ENCODE peak calls at places on chromosomes 6 and 20, in six cellular contexts. V is chondrocyte, P is epithelial cell of esophagus, O is suprapubic skin, E is cardiac fibroblast, H is tibial nerve. X is an unnamed sample.

GRCh38 chr20:17614812-17615644 is 45.2 kb downstream of the DSTN start:
- DNase-seq in V (no peak), P (no peak), O (no peak), E (no peak), H (no peak), X (no peak)

GRCh38 chr20:53692465-53693067 is 98.9 kb upstream of the ZNF217 start:
- DNase-seq in V (no peak), P (peak; percentile 63), O (no peak), E (peak; percentile 88), H (peak; percentile 26), X (no peak)

GRCh38 chr6:107116328-107116892 is 1.1 kb upstream of the BEND3 start:
- DNase-seq in V (no peak), P (peak; percentile 62), O (peak; percentile 78), E (no peak), H (no peak), X (no peak)

GRCh38 chr20:61699184-61700066 is 366.3 kb downstream of the TAF4 start:
- DNase-seq in V (peak; percentile 75), P (no peak), O (no peak), E (no peak), H (peak; percentile 7), X (no peak)

GRCh38 chr6:33670086-33670660 is 41.3 kb downstream of the UQCC2 start:
- DNase-seq in V (no peak), P (no peak), O (no peak), E (no peak), H (no peak), X (no peak)

GRCh38 chr20:42907730-42908129 is 282.0 kb downstream of the PTPRT start:
- DNase-seq in V (no peak), P (no peak), O (no peak), E (no peak), H (no peak), X (no peak)

GRCh38 chr6:119368917-119369316 is 19.4 kb upstream of the MAN1A1 start:
- DNase-seq in V (no peak), P (peak; percentile 20), O (no peak), E (no peak), H (no peak), X (no peak)

GRCh38 chr20:33933469-33933909 is 60.2 kb upstream of the RALY start:
- DNase-seq in V (no peak), P (peak; percentile 78), O (peak; percentile 84), E (peak; percentile 80), H (peak; percentile 39), X (peak; percentile 79)

GRCh38 chr20:44109951-44110361 is 77.0 kb downstream of the JPH2 start:
- DNase-seq in V (no peak), P (no peak), O (no peak), E (peak; percentile 54), H (no peak), X (no peak)

GRCh38 chr6:166626177-166627038 is 643 bp downstream of the RPS6KA2 start:
- DNase-seq in V (no peak), P (peak; percentile 67), O (no peak), E (peak; percentile 40), H (peak; percentile 35), X (peak; percentile 57)

GRCh38 chr6:136962661-136963060 is 40.6 kb downstream of the SLC35D3 start:
- DNase-seq in V (no peak), P (no peak), O (no peak), E (peak; percentile 12), H (no peak), X (no peak)

GRCh38 chr6:69801711-69802110 is 4.9 kb upstream of the LMBRD1 start:
- DNase-seq in V (no peak), P (no peak), O (no peak), E (no peak), H (no peak), X (no peak)

GRCh38 chr6:134317471-134318131 is at the start of gene SGK1:
- DNase-seq in V (no peak), P (peak; percentile 55), O (no peak), E (peak; percentile 72), H (peak; percentile 17), X (peak; percentile 36)

GRCh38 chr6:16045238-16045637 is 83.6 kb upstream of the MYLIP start:
- DNase-seq in V (no peak), P (peak; percentile 84), O (no peak), E (no peak), H (no peak), X (no peak)

GRCh38 chr20:5522422-5522821 is 205.7 kb upstream of the PROKR2 start:
- DNase-seq in V (no peak), P (no peak), O (no peak), E (no peak), H (no peak), X (no peak)

GRCh38 chr20:44805335-44805734 is 5.0 kb downstream of the RIMS4 start:
- DNase-seq in V (no peak), P (no peak), O (no peak), E (no peak), H (no peak), X (no peak)

GRCh38 chr6:110101885-110102284 is 77.6 kb downstream of the WASF1 start:
- DNase-seq in V (no peak), P (no peak), O (no peak), E (no peak), H (no peak), X (no peak)

GRCh38 chr20:15927893-15928650 is 645.2 kb downstream of the KIF16B start:
- DNase-seq in V (no peak), P (no peak), O (no peak), E (no peak), H (no peak), X (no peak)

GRCh38 chr6:18259675-18260447 is 4.5 kb downstream of the DEK start:
- DNase-seq in V (no peak), P (peak; percentile 32), O (no peak), E (no peak), H (no peak), X (no peak)

GRCh38 chr6:31882344-31882743 is 3.5 kb upstream of the SLC44A4 start:
- DNase-seq in V (no peak), P (no peak), O (no peak), E (peak; percentile 20), H (no peak), X (no peak)

GRCh38 chr6:95803889-95804288 is 211.9 kb upstream of the FUT9 start:
- DNase-seq in V (no peak), P (no peak), O (no peak), E (no peak), H (no peak), X (no peak)

GRCh38 chr20:16476032-16476431 is 97.2 kb downstream of the KIF16B start:
- DNase-seq in V (no peak), P (peak; percentile 66), O (no peak), E (peak; percentile 73), H (no peak), X (peak; percentile 57)

GRCh38 chr6:42507195-42507594 is 55.5 kb upstream of the TRERF1 start:
- DNase-seq in V (no peak), P (no peak), O (no peak), E (no peak), H (no peak), X (no peak)

GRCh38 chr6:109121411-109121810 is 26.1 kb downstream of the CEP57L1 start:
- DNase-seq in V (no peak), P (no peak), O (no peak), E (peak; percentile 28), H (no peak), X (no peak)

GRCh38 chr6:157813757-157814455 is 9.1 kb upstream of the SNX9 start:
- DNase-seq in V (no peak), P (no peak), O (no peak), E (peak; percentile 95), H (no peak), X (peak; percentile 65)

GRCh38 chr6:97437087-97437486 is 154.1 kb upstream of the MMS22L start:
- DNase-seq in V (no peak), P (peak; percentile 26), O (no peak), E (peak; percentile 33), H (no peak), X (peak; percentile 44)

GRCh38 chr6:138231399-138231886 is 13.2 kb upstream of the PBOV1 start:
- DNase-seq in V (no peak), P (peak; percentile 69), O (no peak), E (no peak), H (no peak), X (no peak)

GRCh38 chr20:57464642-57465211 is 60.2 kb downstream of the CTCFL start:
- DNase-seq in V (peak; percentile 29), P (peak; percentile 46), O (no peak), E (peak; percentile 33), H (no peak), X (peak; percentile 62)

DNA sequence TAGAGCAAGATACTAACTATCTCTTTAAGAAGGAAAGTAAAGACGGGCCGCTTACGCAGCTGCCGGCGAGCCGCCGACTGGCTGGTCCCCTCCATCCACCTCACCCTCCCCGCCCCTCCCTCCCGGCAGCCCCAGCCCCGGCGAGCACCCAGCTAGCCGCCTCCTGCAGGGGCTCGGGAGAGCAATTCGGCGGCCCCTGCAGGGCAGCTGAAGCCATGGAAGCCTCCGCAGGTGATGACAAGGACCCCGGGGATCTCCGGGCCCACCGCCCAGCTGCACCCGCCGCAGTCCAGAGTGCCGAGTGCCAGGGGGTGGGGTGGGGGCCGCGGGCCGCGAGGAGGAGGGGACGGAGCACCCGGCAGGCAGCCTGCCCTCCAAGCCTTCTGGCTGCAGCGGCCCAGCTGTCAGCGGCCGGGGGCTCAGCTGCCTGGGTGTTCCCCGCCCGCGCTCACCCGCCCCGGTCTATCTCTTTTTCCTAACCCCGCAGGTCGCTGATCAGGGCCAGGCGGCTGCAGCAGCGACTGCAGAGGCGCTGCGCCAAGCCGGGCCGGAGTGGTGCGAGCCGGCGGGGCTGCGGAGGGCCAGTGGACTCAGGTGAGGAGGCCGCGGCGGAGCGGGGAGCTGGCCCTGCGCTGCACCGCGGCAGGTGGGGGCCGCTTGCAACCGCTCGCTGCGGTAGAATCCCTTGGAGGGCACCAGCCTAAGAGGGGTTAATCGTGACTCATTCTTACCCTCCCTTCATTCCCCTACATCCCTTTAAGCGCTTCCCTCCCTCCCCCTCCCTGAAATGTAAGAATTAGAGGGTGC is at the start of gene SNPH:
- DNase-seq in V (no peak), P (peak; percentile 84), O (no peak), E (peak; percentile 82), H (peak; percentile 47), X (peak; percentile 73)
- TF ChIP-seq CTCF in V (no peak), P (no peak), O (no peak), E (no peak), H (no peak), X (no peak)

GRCh38 chr20:2093200-2093781 is 8.3 kb upstream of the STK35 start:
- DNase-seq in V (no peak), P (peak; percentile 59), O (no peak), E (peak; percentile 11), H (no peak), X (peak; percentile 51)
- TF ChIP-seq CTCF in V (peak; percentile 67), P (peak; percentile 83), O (peak; percentile 36), E (peak; percentile 57), H (no peak), X (peak; percentile 65)

DNA sequence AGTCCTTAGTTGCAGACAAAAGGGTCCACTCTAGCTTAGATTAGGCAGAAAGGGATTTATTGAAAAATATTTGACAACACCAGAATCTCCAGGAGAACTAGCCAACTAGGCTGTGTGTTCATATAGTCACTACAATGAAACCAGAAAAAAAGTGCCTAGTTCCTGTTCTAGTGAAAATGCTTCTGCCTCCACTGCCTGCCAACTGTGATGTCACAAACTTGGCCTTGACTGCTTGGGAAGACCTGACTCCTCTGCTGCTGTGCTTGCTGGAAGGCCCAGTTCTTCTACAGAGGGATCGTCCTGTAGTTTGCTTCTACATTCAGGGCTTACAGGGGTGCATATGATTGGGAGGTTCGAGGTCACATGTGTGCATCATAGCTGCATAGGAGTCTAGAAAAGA is 40.3 kb upstream of the XRN2 start:
- DNase-seq in V (no peak), P (peak; percentile 32), O (no peak), E (no peak), H (no peak), X (peak; percentile 49)
- TF ChIP-seq CTCF in V (no peak), P (no peak), O (no peak), E (no peak), H (no peak), X (no peak)

GRCh38 chr6:139252018-139252390 is 39.8 kb downstream of the TXLNB start:
- DNase-seq in V (no peak), P (no peak), O (no peak), E (no peak), H (no peak), X (no peak)
- TF ChIP-seq CTCF in V (no peak), P (no peak), O (no peak), E (no peak), H (no peak), X (no peak)